ENCODE peak calls at places on chromosomes 5 and 9, in ten cellular contexts. U, J, I, M, P, F, C, D, S and Z are unnamed samples.

GRCh38 chr5:91182763-91183162 is 200.4 kb downstream of the ARRDC3 start:
- DNase-seq in U (no peak), J (no peak), I (no peak), M (peak), P (peak), F (no peak), C (peak), D (no peak), S (no peak), Z (no peak)

GRCh38 chr5:159050408-159051091 is 49.2 kb downstream of the EBF1 start:
- DNase-seq in U (no peak), J (no peak), I (no peak), M (peak), P (no peak), F (no peak), C (peak), D (peak), S (no peak), Z (no peak)

GRCh38 chr9:111866976-111867375 is 29.6 kb upstream of the UGCG start:
- DNase-seq in U (no peak), J (no peak), I (no peak), M (peak), P (peak), F (no peak), C (peak), D (no peak), S (peak), Z (no peak)

GRCh38 chr5:125798311-125798710 is 624.9 kb upstream of the GRAMD2B start:
- DNase-seq in U (no peak), J (no peak), I (no peak), M (peak), P (peak), F (no peak), C (peak), D (no peak), S (peak), Z (peak)

GRCh38 chr9:94933429-94933828 is 206.9 kb downstream of the AOPEP start:
- DNase-seq in U (no peak), J (no peak), I (no peak), M (peak), P (no peak), F (no peak), C (no peak), D (peak), S (no peak), Z (no peak)

GRCh38 chr9:22433691-22434090 is 12.9 kb upstream of the DMRTA1 start:
- DNase-seq in U (no peak), J (no peak), I (no peak), M (no peak), P (no peak), F (no peak), C (no peak), D (no peak), S (no peak), Z (no peak)

GRCh38 chr9:9392755-9393154 is 1220.0 kb downstream of the PTPRD start:
- DNase-seq in U (no peak), J (no peak), I (no peak), M (no peak), P (no peak), F (no peak), C (no peak), D (no peak), S (no peak), Z (no peak)

GRCh38 chr5:98416541-98416940 is 356.9 kb upstream of the RGMB start:
- DNase-seq in U (no peak), J (no peak), I (no peak), M (peak), P (no peak), F (no peak), C (peak), D (no peak), S (no peak), Z (no peak)

GRCh38 chr9:123174079-123174478 is 94.3 kb downstream of the STRBP start:
- DNase-seq in U (no peak), J (no peak), I (no peak), M (no peak), P (no peak), F (no peak), C (no peak), D (no peak), S (no peak), Z (no peak)

GRCh38 chr9:120891255-120891954 is 14.4 kb upstream of the PHF19 start:
- DNase-seq in U (no peak), J (peak), I (no peak), M (no peak), P (no peak), F (no peak), C (no peak), D (no peak), S (no peak), Z (no peak)

GRCh38 chr9:22742401-22742800 is 295.8 kb downstream of the DMRTA1 start:
- DNase-seq in U (no peak), J (no peak), I (no peak), M (no peak), P (no peak), F (no peak), C (no peak), D (no peak), S (no peak), Z (no peak)

GRCh38 chr9:87711857-87712800 is 13.8 kb upstream of the CTSL start:
- DNase-seq in U (no peak), J (no peak), I (no peak), M (peak), P (no peak), F (no peak), C (peak), D (peak), S (no peak), Z (no peak)

GRCh38 chr5:41122459-41122858 is 51.3 kb upstream of the MROH2B start:
- DNase-seq in U (no peak), J (no peak), I (no peak), M (no peak), P (peak), F (no peak), C (no peak), D (no peak), S (no peak), Z (peak)

GRCh38 chr9:127049581-127049980 is 72.9 kb downstream of the ANGPTL2 start:
- DNase-seq in U (no peak), J (no peak), I (no peak), M (no peak), P (no peak), F (no peak), C (peak), D (peak), S (no peak), Z (no peak)

GRCh38 chr9:33137271-33137670 is 29.9 kb downstream of the B4GALT1 start:
- DNase-seq in U (peak), J (no peak), I (no peak), M (no peak), P (no peak), F (peak), C (no peak), D (no peak), S (no peak), Z (no peak)

GRCh38 chr5:15885156-15885555 is 294.4 kb downstream of the MARCHF11 start:
- DNase-seq in U (no peak), J (no peak), I (no peak), M (peak), P (no peak), F (no peak), C (peak), D (no peak), S (no peak), Z (no peak)